ENCODE peak calls at places on chromosomes 6 and 20, in six cellular contexts. U is IMR-90, F is mucosa of descending colon, Z is OCI-LY7, N is upper lobe of right lung, H is HCT116. A is an unnamed sample. For H3K9me3, the result is how much of the 10 kb centered on the place peaks cover.

GRCh38 chr20:60810561-60810960 is 441.5 kb upstream of the CDH4 start:
- DNase-seq in Z (no peak), N (no peak), H (no peak), U (no peak), F (no peak), A (no peak)

GRCh38 chr20:48614593-48615274 is 213.1 kb downstream of the PREX1 start:
- DNase-seq in H (no peak), Z (no peak), F (no peak), U (no peak), N (peak), A (no peak)

GRCh38 chr20:51184289-51184688 is 161.4 kb upstream of the KCNG1 start:
- DNase-seq in Z (no peak), F (no peak), U (peak), N (no peak), H (no peak), A (no peak)

GRCh38 chr6:166420351-166420750 is 37.6 kb upstream of the MPC1 start:
- DNase-seq in U (peak), F (no peak), H (no peak), Z (no peak), N (no peak), A (no peak)

GRCh38 chr6:167825759-167826229 is 917 bp upstream of the AFDN start:
- DNase-seq in H (peak), Z (no peak), N (peak), U (no peak), F (peak), A (peak)

GRCh38 chr6:44738652-44739141 is 351.2 kb downstream of the CDC5L start:
- DNase-seq in N (no peak), H (no peak), U (peak), F (no peak), Z (no peak), A (no peak)

GRCh38 chr6:1485678-1486077 is 96.3 kb downstream of the FOXF2 start:
- DNase-seq in U (peak), N (no peak), H (peak), Z (no peak), F (no peak), A (no peak)

GRCh38 chr6:36938536-36938935 is 16.0 kb upstream of the PI16 start:
- DNase-seq in F (no peak), H (no peak), Z (no peak), N (no peak), U (peak), A (no peak)

GRCh38 chr6:17101422-17102257 is at the start of gene STMND1:
- DNase-seq in H (no peak), Z (no peak), F (peak), U (peak), N (peak), A (peak)

GRCh38 chr6:148885154-148885870 is 138.5 kb downstream of the UST start:
- DNase-seq in U (peak), Z (no peak), F (no peak), N (no peak), H (no peak), A (no peak)

GRCh38 chr6:149560736-149561135 is 5.4 kb upstream of the GINM1 start:
- DNase-seq in H (peak), U (no peak), N (no peak), F (no peak), Z (peak), A (no peak)

GRCh38 chr6:112400282-112400681 is 53.2 kb downstream of the RFPL4B start:
- DNase-seq in N (no peak), F (no peak), H (no peak), Z (no peak), U (no peak), A (no peak)

GRCh38 chr6:51619042-51619799 is 468.2 kb downstream of the PKHD1 start:
- DNase-seq in Z (no peak), F (no peak), H (no peak), U (no peak), N (no peak), A (peak)

GRCh38 chr6:42367353-42368011 is 84.2 kb downstream of the TRERF1 start:
- DNase-seq in H (no peak), Z (peak), F (peak), U (peak), N (peak), A (no peak)

GRCh38 chr6:33078442-33078841 is 2.7 kb downstream of the HLA-DPB1 start:
- DNase-seq in H (no peak), N (no peak), U (no peak), Z (no peak), F (no peak), A (no peak)

GRCh38 chr6:55758156-55758942 is 117.0 kb downstream of the BMP5 start:
- DNase-seq in U (peak), F (no peak), N (no peak), H (no peak), Z (no peak), A (no peak)

DNA sequence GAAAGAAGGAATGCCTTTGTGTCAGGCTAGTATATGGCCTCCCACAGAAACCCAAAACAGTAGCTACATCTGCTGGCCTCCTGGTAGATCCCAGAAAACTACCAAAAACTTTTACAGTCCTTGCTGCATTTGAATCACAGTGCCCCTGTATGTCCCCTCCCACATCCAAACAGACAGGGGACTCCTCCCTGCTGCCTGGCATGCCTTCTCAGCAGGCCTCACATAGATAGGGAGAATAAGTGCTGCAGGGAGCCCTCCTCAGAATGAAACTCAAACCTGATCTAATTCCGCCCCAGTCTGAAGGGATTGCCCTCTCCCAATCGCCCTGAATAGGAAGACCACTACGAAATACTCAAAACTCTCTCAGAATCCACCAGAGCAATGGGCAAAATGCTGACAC is 14.1 kb upstream of the DEFB116 start:
- DNase-seq in H (no peak), U (no peak), N (no peak), F (no peak), Z (no peak), A (no peak)
- H3K9me3 ChIP-seq in H (under half), U (under half), N (under half), F (under half), Z (under half), A (under half)

GRCh38 chr6:374956-375355 is 16.6 kb upstream of the IRF4 start:
- DNase-seq in Z (no peak), H (no peak), N (no peak), U (no peak), F (no peak), A (no peak)
- H3K9me3 ChIP-seq in Z (under half), H (under half), N (under half), U (under half), F (half or more), A (under half)

GRCh38 chr6:380234-381218 is 11.0 kb upstream of the IRF4 start:
- DNase-seq in U (no peak), Z (no peak), N (no peak), F (no peak), H (no peak), A (no peak)
- H3K9me3 ChIP-seq in U (under half), Z (under half), N (under half), F (under half), H (under half), A (under half)

GRCh38 chr6:147301070-147301469 is 96.9 kb downstream of the STXBP5 start:
- DNase-seq in H (no peak), U (no peak), N (no peak), F (no peak), Z (no peak), A (no peak)
- H3K9me3 ChIP-seq in H (under half), U (under half), N (under half), F (under half), Z (under half), A (under half)

A was measured in right lobe of liver.